ENCODE peak calls at places on chromosomes 5 and 9, in four cellular contexts. L is HL-60, G is GM12878, K is K562. W is an unnamed sample.

GRCh38 chr5:176692835-176693476 is 45.7 kb downstream of the TSPAN17 start:
- DNase-seq in L (no peak), G (no peak), K (no peak), W (no peak)

GRCh38 chr5:139204196-139204595 is 6.0 kb upstream of the SIL1 start:
- DNase-seq in L (no peak), G (no peak), K (no peak), W (no peak)

GRCh38 chr9:104747565-104748358 is at the start of gene NIPSNAP3A:
- DNase-seq in L (peak), G (peak), K (peak), W (peak)

GRCh38 chr5:2129581-2130272 is 247.0 kb upstream of the IRX4 start:
- DNase-seq in L (no peak), G (no peak), K (no peak), W (no peak)

GRCh38 chr5:74641778-74642542 is 1.4 kb upstream of the ENC1 start:
- DNase-seq in L (peak), G (no peak), K (no peak), W (no peak)

GRCh38 chr9:86604741-86605140 is 250.5 kb upstream of the TUT7 start:
- DNase-seq in L (no peak), G (no peak), K (no peak), W (no peak)

GRCh38 chr5:197892-198489 is 6.7 kb downstream of the LRRC14B start:
- DNase-seq in L (no peak), G (no peak), K (no peak), W (no peak)

GRCh38 chr9:75175395-75175794 is 87.1 kb downstream of the OSTF1 start:
- DNase-seq in L (no peak), G (no peak), K (no peak), W (no peak)

GRCh38 chr5:64292611-64293215 is 127.1 kb downstream of the RNF180 start:
- DNase-seq in L (no peak), G (no peak), K (no peak), W (no peak)

GRCh38 chr5:79418276-79418675 is 95.7 kb downstream of the HOMER1 start:
- DNase-seq in L (no peak), G (no peak), K (no peak), W (no peak)

GRCh38 chr5:462051-462481 is 19.1 kb downstream of the EXOC3 start:
- DNase-seq in L (no peak), G (no peak), K (no peak), W (no peak)

GRCh38 chr5:24163091-24163490 is 481.7 kb downstream of the CDH10 start:
- DNase-seq in L (no peak), G (no peak), K (no peak), W (no peak)

GRCh38 chr5:34717426-34718327 is 61.5 kb downstream of the RAI14 start:
- DNase-seq in L (no peak), G (no peak), K (no peak), W (no peak)

GRCh38 chr5:34716986-34717385 is 60.9 kb downstream of the RAI14 start:
- DNase-seq in L (no peak), G (no peak), K (no peak), W (no peak)

GRCh38 chr5:34721359-34721758 is 65.2 kb downstream of the RAI14 start:
- DNase-seq in L (no peak), G (no peak), K (no peak), W (no peak)

GRCh38 chr5:34718516-34718915 is 62.4 kb downstream of the RAI14 start:
- DNase-seq in L (no peak), G (no peak), K (no peak), W (no peak)

DNA sequence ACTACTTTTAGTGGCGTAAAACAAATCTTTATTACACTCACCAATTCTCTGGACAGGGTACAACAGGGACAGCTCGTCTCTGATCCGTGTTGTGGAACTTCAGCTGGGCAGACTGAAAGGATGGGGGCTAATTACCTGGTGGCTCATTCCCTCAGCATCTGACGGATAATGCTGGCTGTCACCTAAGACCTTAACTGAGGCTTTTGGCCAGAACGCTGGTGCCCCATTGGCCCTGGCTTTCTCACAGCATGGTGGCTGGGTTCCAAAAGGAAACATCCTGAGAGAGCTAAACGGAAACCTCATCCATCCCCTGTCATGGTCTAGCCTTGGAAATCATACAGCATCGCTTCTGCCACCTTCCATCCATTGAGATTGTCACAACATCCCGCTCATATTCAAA is 62.9 kb downstream of the RAI14 start:
- DNase-seq in L (no peak), G (no peak), K (no peak), W (no peak)
- TF ChIP-seq POLR2AphosphoS5 in L (no peak), G (no peak), K (no peak), W (no peak)

DNA sequence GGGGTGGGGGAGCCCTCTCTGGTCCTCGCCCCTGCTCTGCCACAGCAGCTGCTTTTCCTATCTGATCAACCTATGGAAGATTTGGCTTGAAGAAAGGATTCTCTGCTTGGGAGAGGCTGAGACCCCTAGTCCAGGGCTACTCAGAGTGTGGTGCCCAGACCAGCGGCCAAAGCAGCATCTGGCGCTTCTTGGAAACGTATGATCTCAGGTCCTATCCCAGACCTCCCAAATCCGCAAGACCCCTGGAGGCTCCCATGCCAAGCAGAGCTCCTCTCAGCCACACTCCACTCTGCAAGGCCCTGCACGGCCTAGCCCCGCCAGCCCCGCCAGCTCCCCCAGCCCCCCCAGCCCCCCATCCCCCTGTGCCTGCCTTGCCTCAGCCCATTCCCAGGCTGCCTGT is 181.7 kb downstream of the GAPVD1 start:
- DNase-seq in L (no peak), G (no peak), K (no peak), W (no peak)
- TF ChIP-seq SPI1 in L (no peak), G (no peak), K (no peak), W (no peak)

GRCh38 chr5:150541397-150541675 is 33.4 kb downstream of the NDST1 start:
- DNase-seq in L (no peak), G (no peak), K (no peak), W (no peak)

GRCh38 chr5:150539206-150539605 is 31.3 kb downstream of the NDST1 start:
- DNase-seq in L (no peak), G (no peak), K (no peak), W (no peak)

GRCh38 chr5:150541895-150542294 is 34.0 kb downstream of the NDST1 start:
- DNase-seq in L (no peak), G (no peak), K (no peak), W (no peak)

GRCh38 chr5:150540042-150540441 is 32.1 kb downstream of the NDST1 start:
- DNase-seq in L (no peak), G (no peak), K (no peak), W (no peak)

DNA sequence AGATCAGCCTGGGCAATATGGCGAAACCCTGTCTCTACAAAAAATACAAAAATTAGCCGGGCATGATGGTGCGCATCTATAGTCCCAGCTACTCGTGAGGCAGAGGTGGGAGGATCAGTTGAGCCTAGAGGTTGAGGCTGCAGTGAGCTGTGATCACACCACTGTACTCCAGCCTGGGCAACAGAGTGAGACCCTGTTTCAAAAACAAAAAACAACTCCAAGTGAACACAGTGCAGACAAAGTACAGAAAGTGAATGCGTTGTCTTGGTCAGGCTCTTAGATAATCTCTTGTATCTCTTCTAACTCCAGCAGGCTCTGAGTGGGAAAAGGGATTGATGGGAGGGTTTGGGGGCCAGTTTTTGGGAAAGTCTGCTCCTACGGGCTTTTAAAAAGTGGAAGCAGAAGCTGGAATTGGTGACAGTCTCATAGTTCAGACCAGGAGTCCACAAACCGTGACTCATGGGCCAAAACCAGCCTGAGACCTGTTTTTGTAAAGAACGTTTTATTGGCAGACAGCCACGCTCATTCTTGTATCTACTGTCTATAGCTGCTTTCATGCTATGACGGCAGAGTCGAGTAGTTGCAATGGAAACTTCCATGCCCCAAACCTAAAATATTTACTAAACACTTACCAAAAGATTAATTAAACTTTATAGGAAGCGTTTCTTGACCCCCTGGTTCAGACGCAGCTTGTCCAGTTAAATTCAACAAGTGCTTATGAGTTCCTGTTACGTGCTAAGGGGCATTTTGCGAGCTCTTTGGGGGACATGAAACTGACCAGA is 32.9 kb downstream of the NDST1 start:
- DNase-seq in L (no peak), G (no peak), K (no peak), W (no peak)
- TF ChIP-seq POLR2AphosphoS5 in L (no peak), G (no peak), K (no peak), W (no peak)

GRCh38 chr9:134209731-134210311 is 45.5 kb upstream of the RNU6ATAC start:
- DNase-seq in L (no peak), G (no peak), K (no peak), W (no peak)

GRCh38 chr9:134206317-134207300 is 42.2 kb upstream of the RNU6ATAC start:
- DNase-seq in L (no peak), G (no peak), K (no peak), W (no peak)

GRCh38 chr9:134208981-134209725 is 44.8 kb upstream of the RNU6ATAC start:
- DNase-seq in L (no peak), G (no peak), K (no peak), W (no peak)

GRCh38 chr9:134210511-134210907 is 46.1 kb upstream of the RNU6ATAC start:
- DNase-seq in L (no peak), G (no peak), K (no peak), W (no peak)

GRCh38 chr9:134208310-134208841 is 44.0 kb upstream of the RNU6ATAC start:
- DNase-seq in L (no peak), G (no peak), K (no peak), W (no peak)
- TF ChIP-seq SPI1 in L (no peak), G (no peak), K (no peak), W (no peak)